ENCODE peak calls at places on chromosomes 5 and 9, in eight cellular contexts. One of them, this sample, is unnamed.

GRCh38 chr5:96752341-96753016 is 55.3 kb downstream of the ERAP1 start:
- DNase-seq in T-helper 2 cell: no peak
- DNase-seq in fibroblast of mammary gland: peak
- DNase-seq in hepatic stellate cell: peak
- DNase-seq in lung microvascular endothelial cell: peak
- DNase-seq in erythroblast: peak
- DNase-seq in T-helper 17 cell: no peak
- DNase-seq in endodermal cell: no peak
- DNase-seq in this sample: no peak

GRCh38 chr9:127854169-127854833 is at the start of gene ENG:
- DNase-seq in erythroblast: peak
- DNase-seq in endodermal cell: peak
- DNase-seq in T-helper 2 cell: no peak
- DNase-seq in lung microvascular endothelial cell: peak
- DNase-seq in fibroblast of mammary gland: peak
- DNase-seq in T-helper 17 cell: no peak
- DNase-seq in hepatic stellate cell: peak
- DNase-seq in this sample: no peak

GRCh38 chr5:107570805-107571531 is 99.8 kb downstream of the EFNA5 start:
- DNase-seq in hepatic stellate cell: no peak
- DNase-seq in T-helper 2 cell: no peak
- DNase-seq in endodermal cell: peak
- DNase-seq in T-helper 17 cell: no peak
- DNase-seq in fibroblast of mammary gland: no peak
- DNase-seq in erythroblast: no peak
- DNase-seq in lung microvascular endothelial cell: peak
- DNase-seq in this sample: peak

GRCh38 chr5:98942849-98943248 is 14.0 kb upstream of the CHD1 start:
- DNase-seq in lung microvascular endothelial cell: no peak
- DNase-seq in T-helper 17 cell: no peak
- DNase-seq in fibroblast of mammary gland: peak
- DNase-seq in hepatic stellate cell: no peak
- DNase-seq in T-helper 2 cell: no peak
- DNase-seq in erythroblast: no peak
- DNase-seq in endodermal cell: no peak
- DNase-seq in this sample: no peak

GRCh38 chr5:178331491-178331981 is 98.9 kb upstream of the PHYKPL start:
- DNase-seq in hepatic stellate cell: no peak
- DNase-seq in T-helper 2 cell: no peak
- DNase-seq in endodermal cell: no peak
- DNase-seq in T-helper 17 cell: no peak
- DNase-seq in fibroblast of mammary gland: no peak
- DNase-seq in erythroblast: no peak
- DNase-seq in lung microvascular endothelial cell: peak
- DNase-seq in this sample: no peak

GRCh38 chr5:1799602-1800469 is at the start of gene MRPL36:
- DNase-seq in fibroblast of mammary gland: peak
- DNase-seq in T-helper 17 cell: peak
- DNase-seq in erythroblast: peak
- DNase-seq in T-helper 2 cell: peak
- DNase-seq in hepatic stellate cell: peak
- DNase-seq in lung microvascular endothelial cell: peak
- DNase-seq in endodermal cell: peak
- DNase-seq in this sample: peak

GRCh38 chr9:99076483-99077171 is 28.3 kb upstream of the TGFBR1 start:
- DNase-seq in T-helper 17 cell: no peak
- DNase-seq in erythroblast: peak
- DNase-seq in T-helper 2 cell: no peak
- DNase-seq in hepatic stellate cell: no peak
- DNase-seq in endodermal cell: no peak
- DNase-seq in lung microvascular endothelial cell: no peak
- DNase-seq in fibroblast of mammary gland: no peak
- DNase-seq in this sample: peak

GRCh38 chr9:4020747-4021296 is 279.0 kb downstream of the GLIS3 start:
- DNase-seq in lung microvascular endothelial cell: no peak
- DNase-seq in fibroblast of mammary gland: no peak
- DNase-seq in hepatic stellate cell: no peak
- DNase-seq in T-helper 2 cell: no peak
- DNase-seq in erythroblast: no peak
- DNase-seq in endodermal cell: no peak
- DNase-seq in T-helper 17 cell: no peak
- DNase-seq in this sample: no peak

GRCh38 chr9:89864257-89864656 is 259.4 kb downstream of the GADD45G start:
- DNase-seq in endodermal cell: no peak
- DNase-seq in hepatic stellate cell: no peak
- DNase-seq in erythroblast: no peak
- DNase-seq in T-helper 2 cell: no peak
- DNase-seq in T-helper 17 cell: no peak
- DNase-seq in fibroblast of mammary gland: no peak
- DNase-seq in lung microvascular endothelial cell: no peak
- DNase-seq in this sample: no peak

GRCh38 chr5:131671994-131672655 is 37.1 kb upstream of the RAPGEF6 start:
- DNase-seq in hepatic stellate cell: peak
- DNase-seq in T-helper 17 cell: no peak
- DNase-seq in erythroblast: no peak
- DNase-seq in T-helper 2 cell: no peak
- DNase-seq in endodermal cell: no peak
- DNase-seq in lung microvascular endothelial cell: peak
- DNase-seq in fibroblast of mammary gland: peak
- DNase-seq in this sample: no peak

GRCh38 chr9:15856591-15856990 is 303.7 kb downstream of the CCDC171 start:
- DNase-seq in T-helper 17 cell: no peak
- DNase-seq in endodermal cell: no peak
- DNase-seq in hepatic stellate cell: peak
- DNase-seq in erythroblast: no peak
- DNase-seq in T-helper 2 cell: no peak
- DNase-seq in lung microvascular endothelial cell: no peak
- DNase-seq in fibroblast of mammary gland: peak
- DNase-seq in this sample: no peak

GRCh38 chr9:107712390-107712789 is 222.8 kb upstream of the KLF4 start:
- DNase-seq in hepatic stellate cell: no peak
- DNase-seq in lung microvascular endothelial cell: no peak
- DNase-seq in erythroblast: no peak
- DNase-seq in fibroblast of mammary gland: peak
- DNase-seq in T-helper 2 cell: no peak
- DNase-seq in endodermal cell: no peak
- DNase-seq in T-helper 17 cell: no peak
- DNase-seq in this sample: no peak

GRCh38 chr5:7851240-7851592 is 283 bp upstream of the CFAP90 start:
- DNase-seq in T-helper 2 cell: no peak
- DNase-seq in erythroblast: peak
- DNase-seq in fibroblast of mammary gland: no peak
- DNase-seq in hepatic stellate cell: no peak
- DNase-seq in endodermal cell: no peak
- DNase-seq in T-helper 17 cell: no peak
- DNase-seq in lung microvascular endothelial cell: no peak
- DNase-seq in this sample: no peak

GRCh38 chr9:136151848-136152542 is 33.3 kb upstream of the TMEM250 start:
- DNase-seq in erythroblast: no peak
- DNase-seq in T-helper 17 cell: no peak
- DNase-seq in fibroblast of mammary gland: no peak
- DNase-seq in T-helper 2 cell: no peak
- DNase-seq in lung microvascular endothelial cell: no peak
- DNase-seq in endodermal cell: no peak
- DNase-seq in hepatic stellate cell: no peak
- DNase-seq in this sample: no peak

GRCh38 chr5:112976432-112977309 is at the start of gene DCP2:
- DNase-seq in endodermal cell: peak
- DNase-seq in erythroblast: peak
- DNase-seq in T-helper 17 cell: peak
- DNase-seq in T-helper 2 cell: peak
- DNase-seq in fibroblast of mammary gland: peak
- DNase-seq in hepatic stellate cell: peak
- DNase-seq in lung microvascular endothelial cell: peak
- DNase-seq in this sample: peak

GRCh38 chr5:110639307-110639902 is 87.1 kb downstream of the TMEM232 start:
- DNase-seq in T-helper 2 cell: no peak
- DNase-seq in T-helper 17 cell: no peak
- DNase-seq in fibroblast of mammary gland: peak
- DNase-seq in erythroblast: no peak
- DNase-seq in lung microvascular endothelial cell: no peak
- DNase-seq in endodermal cell: no peak
- DNase-seq in hepatic stellate cell: no peak
- DNase-seq in this sample: no peak

GRCh38 chr5:133030343-133031005 is 4.1 kb upstream of the ZCCHC10 start:
- DNase-seq in fibroblast of mammary gland: no peak
- DNase-seq in T-helper 17 cell: no peak
- DNase-seq in lung microvascular endothelial cell: no peak
- DNase-seq in endodermal cell: no peak
- DNase-seq in T-helper 2 cell: no peak
- DNase-seq in hepatic stellate cell: no peak
- DNase-seq in erythroblast: no peak
- DNase-seq in this sample: no peak

GRCh38 chr9:120393386-120394057 is 186.4 kb downstream of the CDK5RAP2 start:
- DNase-seq in lung microvascular endothelial cell: no peak
- DNase-seq in fibroblast of mammary gland: peak
- DNase-seq in T-helper 2 cell: no peak
- DNase-seq in endodermal cell: no peak
- DNase-seq in T-helper 17 cell: no peak
- DNase-seq in erythroblast: no peak
- DNase-seq in hepatic stellate cell: peak
- DNase-seq in this sample: no peak

This sample was measured in natural killer cell.